ENCODE peak calls at places on chromosomes 2 and 18, in eight cellular contexts. One of them, this sample, is unnamed.

GRCh38 chr2:216768908-216769401 is 73.6 kb upstream of the IGFBP5 start:
- DNase-seq in natural killer cell: no peak
- DNase-seq in activated CD8-positive, alpha-beta T cell treated with anti-CD3 and anti-CD28 coated beads for 36 hours: no peak
- DNase-seq in astrocyte of the cerebellum: no peak
- DNase-seq in right atrium auricular region: no peak
- DNase-seq in fibroblast of mammary gland: no peak
- DNase-seq in Calu3: no peak
- DNase-seq in GM12865: no peak
- DNase-seq in this sample: no peak

GRCh38 chr2:232365621-232366321 is 12.8 kb upstream of the ALPP start:
- DNase-seq in fibroblast of mammary gland: no peak
- DNase-seq in activated CD8-positive, alpha-beta T cell treated with anti-CD3 and anti-CD28 coated beads for 36 hours: no peak
- DNase-seq in right atrium auricular region: no peak
- DNase-seq in astrocyte of the cerebellum: no peak
- DNase-seq in natural killer cell: no peak
- DNase-seq in GM12865: peak
- DNase-seq in Calu3: peak
- DNase-seq in this sample: no peak

GRCh38 chr2:186543561-186544131 is 46.2 kb upstream of the ITGAV start:
- DNase-seq in Calu3: no peak
- DNase-seq in astrocyte of the cerebellum: peak
- DNase-seq in activated CD8-positive, alpha-beta T cell treated with anti-CD3 and anti-CD28 coated beads for 36 hours: no peak
- DNase-seq in fibroblast of mammary gland: peak
- DNase-seq in GM12865: no peak
- DNase-seq in natural killer cell: no peak
- DNase-seq in right atrium auricular region: no peak
- DNase-seq in this sample: no peak

GRCh38 chr2:205752924-205753323 is 70.6 kb downstream of the NRP2 start:
- DNase-seq in astrocyte of the cerebellum: peak
- DNase-seq in natural killer cell: no peak
- DNase-seq in Calu3: no peak
- DNase-seq in activated CD8-positive, alpha-beta T cell treated with anti-CD3 and anti-CD28 coated beads for 36 hours: no peak
- DNase-seq in GM12865: no peak
- DNase-seq in fibroblast of mammary gland: no peak
- DNase-seq in right atrium auricular region: no peak
- DNase-seq in this sample: no peak

GRCh38 chr2:215841175-215841816 is 172.1 kb downstream of the MREG start:
- DNase-seq in natural killer cell: no peak
- DNase-seq in Calu3: no peak
- DNase-seq in fibroblast of mammary gland: peak
- DNase-seq in GM12865: no peak
- DNase-seq in astrocyte of the cerebellum: no peak
- DNase-seq in activated CD8-positive, alpha-beta T cell treated with anti-CD3 and anti-CD28 coated beads for 36 hours: no peak
- DNase-seq in right atrium auricular region: no peak
- DNase-seq in this sample: no peak

GRCh38 chr2:101109451-101110140 is 41.6 kb downstream of the TBC1D8 start:
- DNase-seq in Calu3: no peak
- DNase-seq in right atrium auricular region: no peak
- DNase-seq in fibroblast of mammary gland: no peak
- DNase-seq in activated CD8-positive, alpha-beta T cell treated with anti-CD3 and anti-CD28 coated beads for 36 hours: no peak
- DNase-seq in astrocyte of the cerebellum: no peak
- DNase-seq in natural killer cell: no peak
- DNase-seq in GM12865: no peak
- DNase-seq in this sample: no peak

GRCh38 chr2:148613231-148614023 is 31.1 kb upstream of the EPC2 start:
- DNase-seq in astrocyte of the cerebellum: no peak
- DNase-seq in fibroblast of mammary gland: no peak
- DNase-seq in natural killer cell: no peak
- DNase-seq in GM12865: no peak
- DNase-seq in Calu3: no peak
- DNase-seq in activated CD8-positive, alpha-beta T cell treated with anti-CD3 and anti-CD28 coated beads for 36 hours: no peak
- DNase-seq in right atrium auricular region: no peak
- DNase-seq in this sample: no peak

GRCh38 chr2:42868874-42869273 is 76.5 kb upstream of the HAAO start:
- DNase-seq in activated CD8-positive, alpha-beta T cell treated with anti-CD3 and anti-CD28 coated beads for 36 hours: no peak
- DNase-seq in right atrium auricular region: no peak
- DNase-seq in Calu3: no peak
- DNase-seq in fibroblast of mammary gland: peak
- DNase-seq in natural killer cell: no peak
- DNase-seq in GM12865: no peak
- DNase-seq in astrocyte of the cerebellum: no peak
- DNase-seq in this sample: no peak

GRCh38 chr18:78994977-78995582 is 15.5 kb downstream of the SALL3 start:
- DNase-seq in fibroblast of mammary gland: no peak
- DNase-seq in astrocyte of the cerebellum: no peak
- DNase-seq in natural killer cell: no peak
- DNase-seq in right atrium auricular region: no peak
- DNase-seq in Calu3: no peak
- DNase-seq in GM12865: no peak
- DNase-seq in activated CD8-positive, alpha-beta T cell treated with anti-CD3 and anti-CD28 coated beads for 36 hours: no peak
- DNase-seq in this sample: no peak

GRCh38 chr18:67359868-67360838 is 156.4 kb downstream of the DSEL start:
- DNase-seq in GM12865: peak
- DNase-seq in astrocyte of the cerebellum: peak
- DNase-seq in fibroblast of mammary gland: peak
- DNase-seq in activated CD8-positive, alpha-beta T cell treated with anti-CD3 and anti-CD28 coated beads for 36 hours: peak
- DNase-seq in right atrium auricular region: peak
- DNase-seq in natural killer cell: no peak
- DNase-seq in Calu3: peak
- DNase-seq in this sample: peak

GRCh38 chr2:218733615-218734021 is 23.0 kb downstream of the TTLL4 start:
- DNase-seq in astrocyte of the cerebellum: no peak
- DNase-seq in fibroblast of mammary gland: peak
- DNase-seq in Calu3: peak
- DNase-seq in activated CD8-positive, alpha-beta T cell treated with anti-CD3 and anti-CD28 coated beads for 36 hours: peak
- DNase-seq in GM12865: peak
- DNase-seq in natural killer cell: no peak
- DNase-seq in right atrium auricular region: peak
- DNase-seq in this sample: no peak

GRCh38 chr2:225398372-225398771 is 1.1 kb upstream of the NYAP2 start:
- DNase-seq in right atrium auricular region: no peak
- DNase-seq in astrocyte of the cerebellum: no peak
- DNase-seq in fibroblast of mammary gland: no peak
- DNase-seq in Calu3: no peak
- DNase-seq in natural killer cell: no peak
- DNase-seq in GM12865: no peak
- DNase-seq in activated CD8-positive, alpha-beta T cell treated with anti-CD3 and anti-CD28 coated beads for 36 hours: no peak
- DNase-seq in this sample: no peak

GRCh38 chr2:110870545-110870944 is 138.2 kb downstream of the ACOXL start:
- DNase-seq in fibroblast of mammary gland: no peak
- DNase-seq in astrocyte of the cerebellum: no peak
- DNase-seq in natural killer cell: no peak
- DNase-seq in GM12865: no peak
- DNase-seq in right atrium auricular region: no peak
- DNase-seq in activated CD8-positive, alpha-beta T cell treated with anti-CD3 and anti-CD28 coated beads for 36 hours: no peak
- DNase-seq in Calu3: no peak
- DNase-seq in this sample: no peak

GRCh38 chr2:12715878-12716249 is 872 bp upstream of the TRIB2 start:
- DNase-seq in right atrium auricular region: peak
- DNase-seq in astrocyte of the cerebellum: no peak
- DNase-seq in activated CD8-positive, alpha-beta T cell treated with anti-CD3 and anti-CD28 coated beads for 36 hours: peak
- DNase-seq in GM12865: peak
- DNase-seq in fibroblast of mammary gland: peak
- DNase-seq in Calu3: peak
- DNase-seq in natural killer cell: peak
- DNase-seq in this sample: no peak

GRCh38 chr18:79629249-79629558 is 50.4 kb upstream of the CTDP1 start:
- DNase-seq in GM12865: no peak
- DNase-seq in fibroblast of mammary gland: no peak
- DNase-seq in right atrium auricular region: no peak
- DNase-seq in natural killer cell: no peak
- DNase-seq in activated CD8-positive, alpha-beta T cell treated with anti-CD3 and anti-CD28 coated beads for 36 hours: no peak
- DNase-seq in astrocyte of the cerebellum: no peak
- DNase-seq in Calu3: no peak
- DNase-seq in this sample: peak

GRCh38 chr2:168599738-168600137 is 143.7 kb downstream of the CERS6 start:
- DNase-seq in right atrium auricular region: no peak
- DNase-seq in astrocyte of the cerebellum: no peak
- DNase-seq in fibroblast of mammary gland: no peak
- DNase-seq in GM12865: no peak
- DNase-seq in activated CD8-positive, alpha-beta T cell treated with anti-CD3 and anti-CD28 coated beads for 36 hours: no peak
- DNase-seq in Calu3: no peak
- DNase-seq in natural killer cell: no peak
- DNase-seq in this sample: no peak

GRCh38 chr2:8408560-8409460 is 273.0 kb upstream of the ID2 start:
- DNase-seq in natural killer cell: peak
- DNase-seq in right atrium auricular region: no peak
- DNase-seq in activated CD8-positive, alpha-beta T cell treated with anti-CD3 and anti-CD28 coated beads for 36 hours: peak
- DNase-seq in astrocyte of the cerebellum: no peak
- DNase-seq in Calu3: no peak
- DNase-seq in GM12865: peak
- DNase-seq in fibroblast of mammary gland: no peak
- DNase-seq in this sample: no peak

GRCh38 chr2:219551412-219551811 is 7.6 kb downstream of the TMEM198 start:
- DNase-seq in right atrium auricular region: no peak
- DNase-seq in Calu3: no peak
- DNase-seq in activated CD8-positive, alpha-beta T cell treated with anti-CD3 and anti-CD28 coated beads for 36 hours: peak
- DNase-seq in natural killer cell: no peak
- DNase-seq in astrocyte of the cerebellum: no peak
- DNase-seq in GM12865: no peak
- DNase-seq in fibroblast of mammary gland: peak
- DNase-seq in this sample: no peak

GRCh38 chr2:215751911-215752272 is 261.5 kb downstream of the MREG start:
- DNase-seq in GM12865: no peak
- DNase-seq in astrocyte of the cerebellum: no peak
- DNase-seq in fibroblast of mammary gland: no peak
- DNase-seq in natural killer cell: no peak
- DNase-seq in Calu3: no peak
- DNase-seq in right atrium auricular region: no peak
- DNase-seq in activated CD8-positive, alpha-beta T cell treated with anti-CD3 and anti-CD28 coated beads for 36 hours: no peak
- DNase-seq in this sample: no peak

GRCh38 chr18:65477450-65477849 is 273.4 kb upstream of the CDH7 start:
- DNase-seq in Calu3: no peak
- DNase-seq in activated CD8-positive, alpha-beta T cell treated with anti-CD3 and anti-CD28 coated beads for 36 hours: no peak
- DNase-seq in astrocyte of the cerebellum: no peak
- DNase-seq in natural killer cell: no peak
- DNase-seq in fibroblast of mammary gland: no peak
- DNase-seq in GM12865: no peak
- DNase-seq in right atrium auricular region: no peak
- DNase-seq in this sample: no peak

GRCh38 chr2:211401328-211401727 is 844.9 kb downstream of the CPS1 start:
- DNase-seq in fibroblast of mammary gland: no peak
- DNase-seq in Calu3: no peak
- DNase-seq in astrocyte of the cerebellum: no peak
- DNase-seq in natural killer cell: no peak
- DNase-seq in activated CD8-positive, alpha-beta T cell treated with anti-CD3 and anti-CD28 coated beads for 36 hours: no peak
- DNase-seq in GM12865: no peak
- DNase-seq in right atrium auricular region: no peak
- DNase-seq in this sample: no peak

GRCh38 chr2:160652236-160652635 is 158.6 kb upstream of the RBMS1 start:
- DNase-seq in natural killer cell: no peak
- DNase-seq in Calu3: no peak
- DNase-seq in GM12865: peak
- DNase-seq in right atrium auricular region: peak
- DNase-seq in astrocyte of the cerebellum: no peak
- DNase-seq in fibroblast of mammary gland: peak
- DNase-seq in activated CD8-positive, alpha-beta T cell treated with anti-CD3 and anti-CD28 coated beads for 36 hours: peak
- DNase-seq in this sample: no peak

GRCh38 chr18:23257686-23258565 is 122.6 kb downstream of the CABLES1 start:
- DNase-seq in activated CD8-positive, alpha-beta T cell treated with anti-CD3 and anti-CD28 coated beads for 36 hours: peak
- DNase-seq in fibroblast of mammary gland: peak
- DNase-seq in GM12865: no peak
- DNase-seq in astrocyte of the cerebellum: no peak
- DNase-seq in Calu3: no peak
- DNase-seq in right atrium auricular region: peak
- DNase-seq in natural killer cell: no peak
- DNase-seq in this sample: no peak
- TF ChIP-seq CTCF in activated CD8-positive, alpha-beta T cell treated with anti-CD3 and anti-CD28 coated beads for 36 hours: no peak
- TF ChIP-seq CTCF in fibroblast of mammary gland: no peak
- TF ChIP-seq CTCF in GM12865: no peak
- TF ChIP-seq CTCF in astrocyte of the cerebellum: no peak
- TF ChIP-seq CTCF in Calu3: no peak
- TF ChIP-seq CTCF in right atrium auricular region: no peak
- TF ChIP-seq CTCF in natural killer cell: no peak
- TF ChIP-seq CTCF in this sample: no peak

DNA sequence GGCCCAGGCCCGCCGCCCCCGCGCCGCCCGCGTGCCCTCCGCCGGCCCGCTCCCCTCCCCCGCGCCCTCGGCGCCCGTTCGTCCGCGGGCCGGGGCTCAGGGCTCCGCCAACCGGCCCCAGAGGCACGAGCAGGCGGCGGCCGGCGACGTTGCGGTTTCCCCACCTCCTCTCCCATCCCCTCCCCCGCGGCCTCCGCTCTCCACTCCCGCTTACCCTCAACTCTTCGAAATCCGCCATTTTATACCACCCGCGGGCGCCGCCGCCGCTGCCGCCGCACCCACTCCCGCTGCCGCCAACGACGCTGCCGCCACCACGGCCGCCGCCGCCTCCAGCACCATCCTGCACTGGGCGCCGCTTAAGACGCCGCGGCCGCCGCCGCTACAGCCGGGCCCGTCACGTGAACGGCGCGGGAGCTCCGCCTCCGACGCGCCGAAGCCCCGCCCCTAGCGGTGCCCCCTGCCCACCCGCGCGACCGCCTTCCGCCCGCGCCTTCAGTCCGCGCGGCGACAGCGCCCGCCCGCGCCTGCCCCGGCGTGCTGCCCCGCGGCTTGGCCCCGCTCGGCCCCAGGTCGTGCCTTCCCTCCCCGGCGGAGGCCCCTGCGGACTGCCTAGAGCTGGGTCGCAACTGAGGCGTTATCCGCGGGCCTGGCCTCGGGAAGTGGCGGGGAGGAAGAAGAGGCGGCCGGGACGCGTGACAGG is at the start of the genes KATNAL2 and PIAS2:
- DNase-seq in activated CD8-positive, alpha-beta T cell treated with anti-CD3 and anti-CD28 coated beads for 36 hours: peak
- DNase-seq in Calu3: peak
- DNase-seq in GM12865: peak
- DNase-seq in fibroblast of mammary gland: peak
- DNase-seq in astrocyte of the cerebellum: no peak
- DNase-seq in right atrium auricular region: peak
- DNase-seq in natural killer cell: peak
- DNase-seq in this sample: peak
- TF ChIP-seq CTCF in activated CD8-positive, alpha-beta T cell treated with anti-CD3 and anti-CD28 coated beads for 36 hours: no peak
- TF ChIP-seq CTCF in Calu3: no peak
- TF ChIP-seq CTCF in GM12865: no peak
- TF ChIP-seq CTCF in fibroblast of mammary gland: no peak
- TF ChIP-seq CTCF in astrocyte of the cerebellum: no peak
- TF ChIP-seq CTCF in right atrium auricular region: no peak
- TF ChIP-seq CTCF in natural killer cell: no peak
- TF ChIP-seq CTCF in this sample: no peak

DNA sequence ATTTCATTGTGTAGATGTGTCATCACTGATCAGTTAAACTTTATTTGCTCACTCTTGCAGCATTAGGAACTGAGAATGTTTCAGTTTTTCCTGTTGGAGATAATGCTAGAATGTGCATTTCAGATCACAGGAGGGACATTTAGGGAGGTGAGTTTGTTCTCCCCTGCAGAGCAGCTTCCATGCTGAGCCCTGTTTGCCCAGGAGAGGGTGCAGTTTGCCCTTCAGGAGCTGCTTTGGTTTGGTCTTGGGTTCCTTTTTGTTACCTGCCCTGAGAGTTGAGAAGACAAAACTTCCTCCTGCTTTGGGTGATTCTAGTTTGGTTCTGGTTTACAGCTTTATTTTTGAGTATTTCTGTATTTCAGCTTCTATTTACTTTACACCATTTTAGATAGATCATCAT is 49.9 kb downstream of the DGKD start:
- DNase-seq in GM12865: peak
- DNase-seq in activated CD8-positive, alpha-beta T cell treated with anti-CD3 and anti-CD28 coated beads for 36 hours: peak
- DNase-seq in right atrium auricular region: no peak
- DNase-seq in Calu3: peak
- DNase-seq in fibroblast of mammary gland: peak
- DNase-seq in astrocyte of the cerebellum: no peak
- DNase-seq in natural killer cell: no peak
- DNase-seq in this sample: no peak
- TF ChIP-seq CTCF in GM12865: peak
- TF ChIP-seq CTCF in activated CD8-positive, alpha-beta T cell treated with anti-CD3 and anti-CD28 coated beads for 36 hours: peak
- TF ChIP-seq CTCF in right atrium auricular region: no peak
- TF ChIP-seq CTCF in Calu3: peak
- TF ChIP-seq CTCF in fibroblast of mammary gland: peak
- TF ChIP-seq CTCF in astrocyte of the cerebellum: peak
- TF ChIP-seq CTCF in natural killer cell: peak
- TF ChIP-seq CTCF in this sample: no peak

GRCh38 chr18:39841133-39842041 is 2113.6 kb upstream of the PIK3C3 start:
- DNase-seq in natural killer cell: no peak
- DNase-seq in activated CD8-positive, alpha-beta T cell treated with anti-CD3 and anti-CD28 coated beads for 36 hours: no peak
- DNase-seq in Calu3: peak
- DNase-seq in fibroblast of mammary gland: peak
- DNase-seq in right atrium auricular region: no peak
- DNase-seq in GM12865: no peak
- DNase-seq in astrocyte of the cerebellum: peak
- DNase-seq in this sample: no peak
- TF ChIP-seq CTCF in natural killer cell: no peak
- TF ChIP-seq CTCF in activated CD8-positive, alpha-beta T cell treated with anti-CD3 and anti-CD28 coated beads for 36 hours: no peak
- TF ChIP-seq CTCF in Calu3: peak
- TF ChIP-seq CTCF in fibroblast of mammary gland: peak
- TF ChIP-seq CTCF in right atrium auricular region: peak
- TF ChIP-seq CTCF in GM12865: no peak
- TF ChIP-seq CTCF in astrocyte of the cerebellum: peak
- TF ChIP-seq CTCF in this sample: no peak

This sample was measured in omental fat pad.